ENCODE peak calls at places on chromosomes 16 and 17, in seven cellular contexts. Y is H1, V is A549, E is HCT116, M is K562, Z is GM12878, D is HepG2. I is an unnamed sample.

GRCh38 chr17:60135951-60136666 is 13.7 kb upstream of the CA4 start:
- DNase-seq in V (no peak), D (no peak), E (no peak), Z (no peak), M (no peak), Y (peak; percentile 24), I (peak; percentile 36)

GRCh38 chr17:63961355-63962207 is 11.1 kb downstream of the SCN4A start:
- DNase-seq in Y (peak; percentile 100), D (peak; percentile 68), Z (no peak), M (peak; percentile 97), V (peak; percentile 83), E (peak; percentile 92), I (peak; percentile 60)

GRCh38 chr17:4858068-4858879 is 25.1 kb downstream of the MINK1 start:
- DNase-seq in M (no peak), Y (no peak), D (peak; percentile 74), E (no peak), Z (no peak), V (no peak), I (no peak)

GRCh38 chr16:346587-346986 is 5.9 kb downstream of the AXIN1 start:
- DNase-seq in V (no peak), M (no peak), Z (no peak), D (no peak), E (no peak), Y (peak; percentile 40), I (no peak)

GRCh38 chr17:2050246-2050866 is 4.5 kb upstream of the HIC1 start:
- DNase-seq in Z (no peak), V (peak; percentile 57), Y (peak; percentile 77), E (peak; percentile 51), M (peak; percentile 84), D (no peak), I (peak; percentile 44)

GRCh38 chr16:51967566-51967965 is 579.4 kb downstream of the TOX3 start:
- DNase-seq in M (no peak), E (no peak), Z (no peak), Y (no peak), D (no peak), V (no peak), I (no peak)

GRCh38 chr16:87317766-87318121 is 552 bp upstream of the C16orf95 start:
- DNase-seq in Y (no peak), M (no peak), Z (no peak), E (no peak), V (peak; percentile 60), D (peak; percentile 67), I (peak; percentile 69)

GRCh38 chr16:88430524-88431446 is 22.3 kb upstream of the ZFPM1 start:
- DNase-seq in V (no peak), Z (no peak), Y (peak; percentile 74), M (peak; percentile 51), E (no peak), D (no peak), I (peak; percentile 90)

GRCh38 chr16:56189990-56190902 is 1.0 kb upstream of the GNAO1 start:
- DNase-seq in M (no peak), Z (no peak), Y (peak; percentile 75), E (no peak), D (no peak), V (no peak), I (no peak)

GRCh38 chr16:64982581-64982980 is 139.3 kb downstream of the CDH11 start:
- DNase-seq in Y (no peak), V (no peak), Z (no peak), E (no peak), D (no peak), M (no peak), I (no peak)

GRCh38 chr17:44707755-44708400 is 587 bp upstream of the DBF4B start:
- DNase-seq in Z (no peak), E (no peak), M (peak; percentile 31), D (no peak), V (no peak), Y (no peak), I (no peak)

DNA sequence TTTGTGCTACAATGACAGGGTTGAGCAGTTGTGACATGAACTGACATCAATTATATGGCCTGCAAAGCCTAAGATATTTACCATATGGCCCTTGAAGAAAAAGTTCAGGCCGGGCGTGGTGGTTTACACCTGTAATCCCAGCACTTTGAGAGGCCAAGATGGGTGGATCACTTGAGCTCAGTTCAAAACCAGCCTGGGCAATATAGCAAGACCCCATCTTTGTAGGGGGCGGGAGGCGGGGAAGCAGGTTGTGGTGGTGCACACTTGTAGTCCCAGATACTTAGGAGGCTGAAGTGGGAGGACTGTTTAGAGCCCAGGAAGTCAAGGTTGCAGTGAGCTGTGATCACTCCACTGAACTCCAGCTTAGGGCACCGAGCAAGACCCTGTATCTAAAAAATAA is 48.3 kb downstream of the STH start:
- DNase-seq in Z (no peak), V (no peak), D (no peak), Y (no peak), M (no peak), E (no peak), I (no peak)
- TF ChIP-seq MAX in Z (no peak), V (no peak), D (no peak), Y (no peak), M (no peak), E (no peak), I (no peak)

GRCh38 chr17:82418001-82418986 is at the start of the genes HEXD and OGFOD3:
- DNase-seq in D (peak; percentile 71), Y (peak; percentile 93), Z (no peak), V (peak; percentile 90), E (peak; percentile 68), M (peak; percentile 100), I (peak; percentile 83)
- TF ChIP-seq POLR2A in D (peak; percentile 85), Y (no peak), Z (peak; percentile 94), V (peak; percentile 81), E (peak; percentile 90), M (peak; percentile 87), I (peak; percentile 84)

DNA sequence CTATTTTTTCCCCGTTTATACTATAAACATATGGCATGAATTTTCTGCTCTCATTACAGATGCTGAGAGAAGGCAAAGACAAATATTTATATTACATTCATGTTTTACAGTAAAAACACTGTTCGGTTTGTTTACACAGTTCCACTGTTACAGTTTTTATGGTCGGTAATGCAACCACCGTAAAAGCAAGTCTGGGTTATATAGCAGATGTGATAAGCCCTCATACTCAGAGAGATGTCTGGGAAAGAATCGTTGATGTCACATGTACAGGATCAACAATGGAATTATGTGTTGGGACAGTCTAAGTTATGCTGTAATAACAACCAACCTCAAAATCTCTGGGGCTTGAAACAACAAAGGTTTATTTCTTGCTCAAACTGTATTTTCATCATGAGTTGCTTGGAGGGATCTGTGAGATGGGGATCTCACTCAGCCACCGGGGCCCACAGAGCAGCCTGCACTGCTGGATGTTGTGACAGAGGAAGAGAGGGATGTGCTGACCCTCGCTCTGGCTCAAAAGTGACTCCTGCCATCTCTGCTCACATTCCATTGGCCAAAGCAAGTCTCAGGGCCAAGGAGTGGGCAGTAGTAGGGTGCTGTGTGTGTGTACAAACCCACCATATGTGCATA is 85.2 kb downstream of the WWOX start:
- DNase-seq in E (no peak), Z (no peak), M (no peak), D (peak; percentile 68), V (no peak), Y (peak; percentile 22), I (no peak)
- H3K4me3 ChIP-seq in E (no peak overlapping the region), Z (no peak overlapping the region), M (no peak overlapping the region), D (no peak overlapping the region), V (no peak overlapping the region), Y (no peak overlapping the region), I (no peak overlapping the region)

GRCh38 chr16:57795431-57795878 is 6.8 kb downstream of the KIFC3 start:
- DNase-seq in Y (peak; percentile 72), M (peak; percentile 27), E (peak; percentile 53), Z (no peak), D (peak; percentile 73), V (peak; percentile 79), I (peak; percentile 81)
- TF ChIP-seq MAX in Y (no peak), M (no peak), E (no peak), Z (no peak), D (no peak), V (no peak), I (no peak)

DNA sequence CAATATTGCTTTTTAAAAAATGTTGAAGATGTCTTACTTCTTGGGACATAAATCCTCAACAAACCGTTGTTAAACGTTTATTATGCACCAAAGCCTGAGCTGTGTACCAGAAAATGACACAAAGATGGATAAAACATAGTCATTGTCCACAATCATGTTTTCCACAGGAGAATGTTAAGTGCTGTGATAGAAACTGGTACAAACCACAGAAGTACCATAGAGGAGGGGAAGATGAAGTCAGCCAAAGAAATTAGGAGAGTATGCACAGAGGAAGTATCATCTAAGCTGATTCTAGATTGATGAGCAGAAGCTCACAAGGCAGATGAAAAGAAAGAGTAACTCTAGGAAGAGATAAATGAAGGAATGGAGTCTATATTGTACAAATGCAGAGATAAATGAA is 142.6 kb upstream of the HLF start:
- DNase-seq in Y (no peak), Z (no peak), M (no peak), E (no peak), D (no peak), V (no peak), I (no peak)
- TF ChIP-seq POLR2A in Y (no peak), Z (no peak), M (no peak), E (no peak), D (no peak), V (no peak), I (no peak)

GRCh38 chr17:45948881-45949624 is 50.0 kb upstream of the STH start:
- DNase-seq in D (peak; percentile 61), M (peak; percentile 87), E (peak; percentile 43), V (peak; percentile 94), Y (peak; percentile 84), Z (no peak), I (peak; percentile 75)
- H3K4me3 ChIP-seq in D (peak overlapping the region; percentile 49), M (no peak overlapping the region), E (peak overlapping the region; percentile 32), V (peak overlapping the region; percentile 7), Y (peak overlapping the region; percentile 15), Z (no peak overlapping the region), I (no peak overlapping the region)

GRCh38 chr17:78210111-78210510 is 3.9 kb upstream of the BIRC5 start:
- DNase-seq in V (no peak), Y (no peak), Z (no peak), M (no peak), D (no peak), E (no peak), I (no peak)
- TF ChIP-seq MAX in V (no peak), Y (no peak), Z (no peak), M (no peak), D (no peak), E (no peak), I (no peak)